ENCODE peak calls at places on chromosome 13, in five cellular contexts. One of them, this sample, is unnamed.
A peak's percentile ranks its signal among the peaks of the same experiment; 100 is the strongest.

GRCh38 chr13:51666839-51667238 is 82.6 kb downstream of the WDFY2 start:
- DNase-seq in SW 1271: no peak
- DNase-seq in stimulated activated CD4-positive, alpha-beta T cell treated with anti-CD3 and anti-CD28 coated beads, Interleukin-4, amount 100 ng/mL, for 24 hours: no peak
- DNase-seq in mammary epithelial cell: no peak
- DNase-seq in non-pigmented ciliary epithelial cell: no peak
- DNase-seq in this sample: no peak

GRCh38 chr13:100330662-100331061 is 241.8 kb downstream of the PCCA start:
- DNase-seq in SW 1271: no peak
- DNase-seq in stimulated activated CD4-positive, alpha-beta T cell treated with anti-CD3 and anti-CD28 coated beads, Interleukin-4, amount 100 ng/mL, for 24 hours: no peak
- DNase-seq in mammary epithelial cell: no peak
- DNase-seq in non-pigmented ciliary epithelial cell: peak; percentile 13
- DNase-seq in this sample: no peak

GRCh38 chr13:65926750-65927171 is 1303.4 kb downstream of the PCDH9 start:
- DNase-seq in SW 1271: no peak
- DNase-seq in stimulated activated CD4-positive, alpha-beta T cell treated with anti-CD3 and anti-CD28 coated beads, Interleukin-4, amount 100 ng/mL, for 24 hours: no peak
- DNase-seq in mammary epithelial cell: no peak
- DNase-seq in non-pigmented ciliary epithelial cell: no peak
- DNase-seq in this sample: no peak

GRCh38 chr13:78576266-78576665 is 27.1 kb downstream of the POU4F1 start:
- DNase-seq in SW 1271: no peak
- DNase-seq in stimulated activated CD4-positive, alpha-beta T cell treated with anti-CD3 and anti-CD28 coated beads, Interleukin-4, amount 100 ng/mL, for 24 hours: no peak
- DNase-seq in mammary epithelial cell: no peak
- DNase-seq in non-pigmented ciliary epithelial cell: no peak
- DNase-seq in this sample: no peak

GRCh38 chr13:42266464-42266863 is 5.5 kb upstream of the AKAP11 start:
- DNase-seq in SW 1271: no peak
- DNase-seq in stimulated activated CD4-positive, alpha-beta T cell treated with anti-CD3 and anti-CD28 coated beads, Interleukin-4, amount 100 ng/mL, for 24 hours: no peak
- DNase-seq in mammary epithelial cell: no peak
- DNase-seq in non-pigmented ciliary epithelial cell: peak; percentile 47
- DNase-seq in this sample: peak; percentile 86

GRCh38 chr13:29594310-29594709 is 1.2 kb downstream of the SLC7A1 start:
- DNase-seq in SW 1271: peak; percentile 6
- DNase-seq in stimulated activated CD4-positive, alpha-beta T cell treated with anti-CD3 and anti-CD28 coated beads, Interleukin-4, amount 100 ng/mL, for 24 hours: peak; percentile 63
- DNase-seq in mammary epithelial cell: peak; percentile 73
- DNase-seq in non-pigmented ciliary epithelial cell: no peak
- DNase-seq in this sample: peak; percentile 74

GRCh38 chr13:108926848-108927247 is 297.4 kb downstream of the MYO16 start:
- DNase-seq in SW 1271: no peak
- DNase-seq in stimulated activated CD4-positive, alpha-beta T cell treated with anti-CD3 and anti-CD28 coated beads, Interleukin-4, amount 100 ng/mL, for 24 hours: no peak
- DNase-seq in mammary epithelial cell: no peak
- DNase-seq in non-pigmented ciliary epithelial cell: no peak
- DNase-seq in this sample: no peak

GRCh38 chr13:100951031-100951430 is 276.4 kb upstream of the TMTC4 start:
- DNase-seq in SW 1271: no peak
- DNase-seq in stimulated activated CD4-positive, alpha-beta T cell treated with anti-CD3 and anti-CD28 coated beads, Interleukin-4, amount 100 ng/mL, for 24 hours: no peak
- DNase-seq in mammary epithelial cell: no peak
- DNase-seq in non-pigmented ciliary epithelial cell: no peak
- DNase-seq in this sample: no peak

GRCh38 chr13:113178070-113178895 is 19.8 kb downstream of the PROZ start:
- DNase-seq in SW 1271: peak; percentile 1
- DNase-seq in stimulated activated CD4-positive, alpha-beta T cell treated with anti-CD3 and anti-CD28 coated beads, Interleukin-4, amount 100 ng/mL, for 24 hours: no peak
- DNase-seq in mammary epithelial cell: peak; percentile 51
- DNase-seq in non-pigmented ciliary epithelial cell: peak; percentile 96
- DNase-seq in this sample: peak; percentile 24

GRCh38 chr13:100941377-100941776 is 266.8 kb upstream of the TMTC4 start:
- DNase-seq in SW 1271: no peak
- DNase-seq in stimulated activated CD4-positive, alpha-beta T cell treated with anti-CD3 and anti-CD28 coated beads, Interleukin-4, amount 100 ng/mL, for 24 hours: no peak
- DNase-seq in mammary epithelial cell: no peak
- DNase-seq in non-pigmented ciliary epithelial cell: no peak
- DNase-seq in this sample: no peak

GRCh38 chr13:83515267-83515666 is 367.0 kb downstream of the SLITRK1 start:
- DNase-seq in SW 1271: no peak
- DNase-seq in stimulated activated CD4-positive, alpha-beta T cell treated with anti-CD3 and anti-CD28 coated beads, Interleukin-4, amount 100 ng/mL, for 24 hours: no peak
- DNase-seq in mammary epithelial cell: peak; percentile 73
- DNase-seq in non-pigmented ciliary epithelial cell: peak; percentile 4
- DNase-seq in this sample: no peak

GRCh38 chr13:51793570-51794273 is 10.2 kb downstream of the DHRS12 start:
- DNase-seq in SW 1271: no peak
- DNase-seq in stimulated activated CD4-positive, alpha-beta T cell treated with anti-CD3 and anti-CD28 coated beads, Interleukin-4, amount 100 ng/mL, for 24 hours: peak; percentile 77
- DNase-seq in mammary epithelial cell: peak; percentile 78
- DNase-seq in non-pigmented ciliary epithelial cell: peak; percentile 68
- DNase-seq in this sample: peak; percentile 66

GRCh38 chr13:41960195-41960699 is 662 bp downstream of the VWA8 start:
- DNase-seq in SW 1271: no peak
- DNase-seq in stimulated activated CD4-positive, alpha-beta T cell treated with anti-CD3 and anti-CD28 coated beads, Interleukin-4, amount 100 ng/mL, for 24 hours: no peak
- DNase-seq in mammary epithelial cell: peak; percentile 49
- DNase-seq in non-pigmented ciliary epithelial cell: no peak
- DNase-seq in this sample: peak; percentile 37

GRCh38 chr13:91768746-91769145 is 370.3 kb downstream of the GPC5 start:
- DNase-seq in SW 1271: no peak
- DNase-seq in stimulated activated CD4-positive, alpha-beta T cell treated with anti-CD3 and anti-CD28 coated beads, Interleukin-4, amount 100 ng/mL, for 24 hours: no peak
- DNase-seq in mammary epithelial cell: no peak
- DNase-seq in non-pigmented ciliary epithelial cell: no peak
- DNase-seq in this sample: no peak

GRCh38 chr13:99746857-99747710 is 224.5 kb downstream of the ZIC5 start:
- DNase-seq in SW 1271: no peak
- DNase-seq in stimulated activated CD4-positive, alpha-beta T cell treated with anti-CD3 and anti-CD28 coated beads, Interleukin-4, amount 100 ng/mL, for 24 hours: no peak
- DNase-seq in mammary epithelial cell: no peak
- DNase-seq in non-pigmented ciliary epithelial cell: no peak
- DNase-seq in this sample: no peak

GRCh38 chr13:95536629-95537241 is 15.8 kb upstream of the CLDN10 start:
- DNase-seq in SW 1271: peak; percentile 17
- DNase-seq in stimulated activated CD4-positive, alpha-beta T cell treated with anti-CD3 and anti-CD28 coated beads, Interleukin-4, amount 100 ng/mL, for 24 hours: no peak
- DNase-seq in mammary epithelial cell: peak; percentile 12
- DNase-seq in non-pigmented ciliary epithelial cell: no peak
- DNase-seq in this sample: peak; percentile 62

This sample was measured in endothelial cell of umbilical vein.